ENCODE peak calls at places on chromosome 15, in ten cellular contexts. S, O, Y, D, T, J, V, F, R and N are unnamed samples.
A peak's percentile ranks its signal among the peaks of the same experiment; 100 is the strongest.

GRCh38 chr15:89870688-89871288 is 23.0 kb downstream of the AP3S2 start:
- DNase-seq in S (no peak), J (no peak), R (no peak), D (no peak), V (no peak), O (no peak), F (no peak), Y (no peak), T (no peak), N (no peak)

GRCh38 chr15:25859838-25860645 is 3.1 kb downstream of the ATP10A start:
- DNase-seq in R (no peak), T (no peak), F (no peak), S (no peak), O (no peak), V (no peak), D (no peak), Y (no peak), J (no peak), N (peak; percentile 69)

GRCh38 chr15:67680645-67681044 is 138.1 kb downstream of the MAP2K5 start:
- DNase-seq in S (no peak), R (no peak), J (no peak), Y (no peak), F (no peak), V (no peak), O (no peak), D (no peak), T (no peak), N (no peak)

GRCh38 chr15:35491999-35492398 is 54.0 kb downstream of the DPH6 start:
- DNase-seq in R (no peak), T (no peak), V (no peak), O (no peak), Y (no peak), J (no peak), S (no peak), F (no peak), D (no peak), N (no peak)

GRCh38 chr15:68610825-68611224 is 32.0 kb downstream of the CORO2B start:
- DNase-seq in F (no peak), D (no peak), Y (no peak), J (no peak), V (no peak), S (no peak), R (no peak), O (no peak), T (no peak), N (no peak)

GRCh38 chr15:70435872-70436271 is 327.5 kb downstream of the UACA start:
- DNase-seq in T (no peak), F (no peak), J (no peak), Y (no peak), R (no peak), V (no peak), S (no peak), D (no peak), O (no peak), N (no peak)

GRCh38 chr15:45641374-45641778 is 6.5 kb downstream of the SQOR start:
- DNase-seq in Y (no peak), V (no peak), O (no peak), J (no peak), T (peak; percentile 89), S (no peak), F (no peak), D (no peak), R (no peak), N (no peak)

GRCh38 chr15:63422891-63423290 is 41.2 kb upstream of the CA12 start:
- DNase-seq in S (no peak), Y (no peak), J (no peak), F (no peak), D (no peak), V (no peak), T (no peak), R (no peak), O (no peak), N (no peak)

GRCh38 chr15:55530861-55531313 is 22.9 kb upstream of the DNAAF4 start:
- DNase-seq in R (no peak), J (no peak), O (no peak), V (peak; percentile 17), S (no peak), F (no peak), T (no peak), Y (no peak), D (no peak), N (no peak)

GRCh38 chr15:31235298-31236183 is 91.1 kb upstream of the KLF13 start:
- DNase-seq in R (no peak), F (no peak), J (no peak), V (no peak), S (no peak), T (no peak), Y (no peak), D (no peak), O (no peak), N (no peak)

GRCh38 chr15:65981837-65982696 is 112.8 kb downstream of the RAB11A start:
- DNase-seq in F (peak; percentile 38), S (peak; percentile 59), V (peak; percentile 96), Y (peak; percentile 52), D (peak; percentile 73), R (peak; percentile 52), J (peak; percentile 60), O (no peak), T (no peak), N (no peak)

GRCh38 chr15:50764331-50765201 is 940 bp downstream of the SPPL2A start:
- DNase-seq in D (no peak), O (no peak), F (no peak), T (no peak), Y (no peak), V (no peak), S (no peak), R (no peak), J (peak; percentile 26), N (no peak)

GRCh38 chr15:40501487-40501886 is 30.7 kb downstream of the CHST14 start:
- DNase-seq in Y (no peak), F (no peak), J (no peak), D (no peak), O (no peak), S (no peak), V (peak; percentile 41), T (no peak), R (no peak), N (no peak)

GRCh38 chr15:77120576-77120975 is 49.7 kb upstream of the TSPAN3 start:
- DNase-seq in S (no peak), F (no peak), Y (no peak), V (no peak), O (no peak), R (no peak), D (no peak), J (no peak), T (no peak), N (no peak)

GRCh38 chr15:101615414-101615985 is 36.7 kb downstream of the TM2D3 start:
- DNase-seq in F (no peak), S (no peak), T (no peak), R (no peak), J (no peak), O (no peak), V (no peak), Y (no peak), D (no peak), N (no peak)

GRCh38 chr15:31486906-31487695 is 160.5 kb downstream of the KLF13 start:
- DNase-seq in O (no peak), Y (no peak), S (no peak), V (no peak), D (peak; percentile 50), F (no peak), J (no peak), R (no peak), T (no peak), N (no peak)

GRCh38 chr15:28994830-28995180 is 109.0 kb downstream of the APBA2 start:
- DNase-seq in O (no peak), T (no peak), F (no peak), J (no peak), D (no peak), Y (peak; percentile 39), S (no peak), V (no peak), R (no peak), N (peak; percentile 64)

GRCh38 chr15:56428821-56429458 is 36.0 kb downstream of the MNS1 start:
- DNase-seq in S (no peak), D (no peak), J (no peak), O (peak; percentile 36), R (no peak), F (no peak), Y (no peak), V (peak; percentile 27), T (no peak), N (peak; percentile 25)